ENCODE peak calls at places on chromosomes 2 and 18, in five cellular contexts. H is A549, F is endothelial cell of umbilical vein, T is body of pancreas, G is sigmoid colon. Y is an unnamed sample.

GRCh38 chr2:45329045-45329677 is 281.9 kb downstream of the SRBD1 start:
- DNase-seq in H (peak; percentile 23), T (peak; percentile 18), F (no peak), G (no peak), Y (no peak)

GRCh38 chr2:22450831-22451230 is 934.1 kb upstream of the KLHL29 start:
- DNase-seq in F (no peak), H (no peak), T (peak; percentile 19), G (peak; percentile 56), Y (no peak)

GRCh38 chr18:52486052-52486451 is 146.1 kb downstream of the DCC start:
- DNase-seq in F (no peak), T (no peak), G (no peak), H (no peak), Y (no peak)

GRCh38 chr2:135615404-135615803 is 84.1 kb downstream of the R3HDM1 start:
- DNase-seq in H (no peak), G (no peak), T (no peak), F (no peak), Y (no peak)

GRCh38 chr2:38268691-38269309 is 108.3 kb downstream of the ATL2 start:
- DNase-seq in F (no peak), H (no peak), G (no peak), T (no peak), Y (no peak)

GRCh38 chr2:214156971-214157370 is 253.9 kb upstream of the VWC2L start:
- DNase-seq in T (no peak), H (no peak), F (no peak), G (no peak), Y (no peak)

GRCh38 chr2:118169359-118170005 is 81.2 kb downstream of the INSIG2 start:
- DNase-seq in H (no peak), G (peak; percentile 67), T (no peak), F (no peak), Y (peak; percentile 86)

GRCh38 chr2:120934891-120935338 is 199.2 kb downstream of the GLI2 start:
- DNase-seq in F (no peak), T (no peak), H (peak; percentile 99), G (no peak), Y (no peak)

GRCh38 chr2:12196495-12196894 is 450.1 kb downstream of the LPIN1 start:
- DNase-seq in F (no peak), G (no peak), H (no peak), T (no peak), Y (no peak)

GRCh38 chr2:1681323-1682310 is 62.7 kb downstream of the PXDN start:
- DNase-seq in G (peak; percentile 57), H (no peak), F (no peak), T (no peak), Y (no peak)

GRCh38 chr2:188850786-188851185 is 123.4 kb upstream of the COL3A1 start:
- DNase-seq in G (no peak), T (no peak), H (peak; percentile 43), F (no peak), Y (no peak)

GRCh38 chr2:239777219-239777618 is 247.9 kb downstream of the NDUFA10 start:
- DNase-seq in H (no peak), T (no peak), F (no peak), G (peak; percentile 25), Y (no peak)

GRCh38 chr2:84481702-84482101 is 22.6 kb upstream of the SUCLG1 start:
- DNase-seq in T (no peak), F (no peak), H (no peak), G (no peak), Y (no peak)

GRCh38 chr2:46521215-46521683 is 41.9 kb downstream of the TMEM247 start:
- DNase-seq in H (no peak), T (peak; percentile 51), F (no peak), G (peak; percentile 92), Y (peak; percentile 93)

GRCh38 chr2:120161190-120161589 is 62.0 kb downstream of the TMEM185B start:
- DNase-seq in F (no peak), G (no peak), H (no peak), T (no peak), Y (no peak)

GRCh38 chr2:15905267-15905645 is 35.1 kb upstream of the MYCN start:
- DNase-seq in F (no peak), H (no peak), T (no peak), G (no peak), Y (no peak)

GRCh38 chr2:217873371-217873770 is 129.4 kb downstream of the TNS1 start:
- DNase-seq in T (no peak), G (no peak), H (no peak), F (no peak), Y (no peak)

GRCh38 chr18:13362617-13363016 is 144.1 kb downstream of the LDLRAD4 start:
- DNase-seq in G (no peak), F (no peak), T (no peak), H (no peak), Y (no peak)

GRCh38 chr2:70959271-70959761 is 19.1 kb upstream of the ANKRD53 start:
- DNase-seq in F (no peak), H (no peak), G (no peak), T (no peak), Y (peak; percentile 72)

GRCh38 chr2:240990726-240991377 is 7.6 kb upstream of the SNED1 start:
- DNase-seq in T (peak; percentile 8), G (peak; percentile 63), F (no peak), H (no peak), Y (no peak)

GRCh38 chr2:43269074-43269572 is 42.7 kb upstream of the ZFP36L2 start:
- DNase-seq in F (peak; percentile 98), H (peak; percentile 19), G (peak; percentile 94), T (peak; percentile 55), Y (peak; percentile 97)

GRCh38 chr2:212919238-212919637 is 232.2 kb downstream of the IKZF2 start:
- DNase-seq in G (no peak), H (no peak), F (no peak), T (no peak), Y (no peak)

GRCh38 chr2:9970386-9971044 is 19.0 kb downstream of the GRHL1 start:
- DNase-seq in T (no peak), G (no peak), H (no peak), F (no peak), Y (no peak)

GRCh38 chr18:76727589-76727988 is 94.8 kb upstream of the ZNF236 start:
- DNase-seq in G (no peak), F (no peak), H (no peak), T (no peak), Y (no peak)

GRCh38 chr18:76720683-76721082 is 101.7 kb upstream of the ZNF236 start:
- DNase-seq in H (no peak), F (no peak), T (no peak), G (no peak), Y (no peak)

GRCh38 chr18:76721207-76721996 is 101.0 kb upstream of the ZNF236 start:
- DNase-seq in H (no peak), F (no peak), G (no peak), T (no peak), Y (no peak)

GRCh38 chr18:76725445-76725844 is 96.9 kb upstream of the ZNF236 start:
- DNase-seq in T (no peak), G (no peak), F (no peak), H (no peak), Y (no peak)

GRCh38 chr18:76722224-76723061 is 99.9 kb upstream of the ZNF236 start:
- DNase-seq in T (no peak), H (no peak), G (no peak), F (no peak), Y (no peak)
- TF ChIP-seq CTCF in T (no peak), H (no peak), G (no peak), F (no peak), Y (no peak)

DNA sequence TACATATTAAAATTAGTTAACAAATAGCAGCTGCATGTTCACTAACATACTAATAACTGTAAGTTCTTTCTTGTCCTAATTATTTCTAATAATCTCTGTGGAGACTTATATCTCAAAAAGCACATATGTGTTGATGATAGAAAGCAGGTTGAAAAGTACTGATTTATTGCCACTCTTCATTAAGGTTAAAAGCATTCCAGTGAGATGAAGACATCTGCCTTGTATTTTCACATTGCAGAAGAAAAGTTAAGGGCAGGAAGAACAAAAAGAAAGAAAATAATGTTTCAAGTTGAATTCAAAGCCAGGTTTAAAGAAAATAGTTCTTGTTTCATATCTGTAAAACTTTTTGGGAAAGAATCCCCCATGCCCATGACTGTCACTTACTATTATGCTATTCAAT is 429.9 kb downstream of the MTX2 start:
- DNase-seq in G (no peak), F (no peak), T (no peak), H (no peak), Y (no peak)
- H3K27ac ChIP-seq in G (no peak overlapping the region), F (no peak overlapping the region), T (no peak overlapping the region), H (no peak overlapping the region), Y (no peak overlapping the region)

GRCh38 chr18:22935431-22935830 is 2.3 kb downstream of the RBBP8 start:
- DNase-seq in T (no peak), H (no peak), G (no peak), F (peak; percentile 72), Y (no peak)

GRCh38 chr18:22934789-22935188 is 1.7 kb downstream of the RBBP8 start:
- DNase-seq in F (no peak), T (no peak), H (no peak), G (no peak), Y (no peak)

GRCh38 chr18:22933958-22934423 is 863 bp downstream of the RBBP8 start:
- DNase-seq in F (no peak), G (no peak), T (no peak), H (no peak), Y (no peak)

GRCh38 chr18:22932885-22933205 is 283 bp upstream of the RBBP8 start:
- DNase-seq in F (no peak), G (no peak), H (no peak), T (no peak), Y (no peak)

GRCh38 chr18:22933206-22933957 is at the start of gene RBBP8:
- DNase-seq in T (peak; percentile 83), H (peak; percentile 83), F (peak; percentile 84), G (peak; percentile 90), Y (peak; percentile 93)
- TF ChIP-seq POLR2A in T (peak; percentile 83), H (peak; percentile 87), F (peak; percentile 59), G (peak; percentile 77), Y (peak; percentile 40)

GRCh38 chr2:112686348-112687217 is 34.2 kb upstream of the NT5DC4 start:
- DNase-seq in T (no peak), F (no peak), H (no peak), G (no peak), Y (no peak)

GRCh38 chr2:112688086-112688880 is 32.5 kb upstream of the NT5DC4 start:
- DNase-seq in T (no peak), F (peak; percentile 30), G (no peak), H (peak; percentile 44), Y (no peak)

GRCh38 chr2:112683550-112684414 is 37.0 kb upstream of the NT5DC4 start:
- DNase-seq in F (no peak), T (no peak), G (no peak), H (no peak), Y (no peak)

GRCh38 chr2:112684415-112684775 is 36.4 kb upstream of the NT5DC4 start:
- DNase-seq in H (no peak), F (no peak), T (no peak), G (no peak), Y (no peak)

DNA sequence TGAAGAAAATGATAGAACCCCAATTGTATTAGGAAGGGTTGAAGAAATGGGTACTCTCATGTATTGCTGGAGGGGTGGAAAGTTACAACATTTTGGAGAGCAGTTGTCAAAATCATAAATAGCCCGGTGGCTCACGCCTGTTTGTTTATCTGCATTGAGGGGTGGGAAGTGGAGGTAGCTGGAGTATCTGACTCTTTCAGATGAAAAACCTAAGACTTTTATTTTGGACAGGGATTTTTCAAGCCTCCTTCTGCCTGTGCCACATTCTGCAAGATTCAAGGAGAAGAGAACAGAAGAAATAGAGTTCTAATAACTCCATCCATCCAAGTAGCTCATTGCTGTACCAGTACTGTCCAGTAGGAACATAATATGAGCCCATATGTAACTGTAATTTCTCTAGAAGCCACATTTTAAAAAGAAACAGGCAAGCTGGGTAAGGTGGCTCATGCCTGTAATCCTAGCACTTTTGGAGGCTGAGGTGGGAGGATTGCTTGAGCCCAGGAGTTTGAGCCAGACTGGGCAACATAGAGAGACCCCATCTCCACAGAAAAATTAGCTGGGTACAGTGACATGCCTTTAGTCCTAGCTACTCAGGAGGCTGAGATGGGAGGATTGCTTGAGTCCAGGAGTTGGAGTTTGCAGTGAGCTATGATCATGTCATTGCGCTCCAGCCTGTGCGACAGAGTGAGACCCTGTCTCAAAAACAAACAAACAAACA is 35.5 kb upstream of the NT5DC4 start:
- DNase-seq in G (no peak), F (no peak), H (peak; percentile 26), T (no peak), Y (no peak)
- TF ChIP-seq CTCF in G (no peak), F (no peak), H (no peak), T (no peak), Y (no peak)